ENCODE peak calls at places on chromosomes 5 and 9, in ten cellular contexts. N is breast epithelium, E is ovary, P is HepG2, A is heart left ventricle, S is GM12892, W is spleen, D is IMR-90, Q is lower leg skin, L is A549. G is an unnamed sample.

GRCh38 chr5:142874537-142874936 is 104.4 kb downstream of the ARHGAP26 start:
- DNase-seq in L (peak), E (peak), A (peak), D (no peak), S (no peak), W (peak), P (peak), N (peak), Q (peak), G (no peak)

GRCh38 chr9:77751341-77752091 is 103.4 kb upstream of the GNA14 start:
- DNase-seq in N (no peak), D (peak), Q (no peak), E (peak), P (peak), L (peak), W (no peak), S (no peak), A (no peak), G (peak)

GRCh38 chr9:89750117-89750551 is 145.3 kb downstream of the GADD45G start:
- DNase-seq in E (peak), L (no peak), P (no peak), Q (no peak), A (peak), D (no peak), W (peak), S (no peak), N (no peak), G (no peak)

GRCh38 chr9:20811872-20812271 is 127.8 kb downstream of the FOCAD start:
- DNase-seq in S (no peak), E (no peak), A (no peak), N (no peak), L (peak), Q (no peak), P (no peak), D (peak), W (no peak), G (no peak)

GRCh38 chr9:96299823-96300222 is 2.2 kb downstream of the HSD17B3 start:
- DNase-seq in D (peak), N (no peak), L (no peak), Q (no peak), S (no peak), E (no peak), A (no peak), W (no peak), P (no peak), G (no peak)

GRCh38 chr5:160071521-160072299 is 47.5 kb downstream of the PWWP2A start:
- DNase-seq in E (peak), S (no peak), D (no peak), N (no peak), W (no peak), P (no peak), L (no peak), Q (no peak), A (peak), G (no peak)

GRCh38 chr5:150163547-150164059 is 3.0 kb upstream of the CDX1 start:
- DNase-seq in A (peak), D (no peak), S (no peak), Q (peak), N (no peak), L (no peak), E (peak), W (no peak), P (no peak), G (no peak)

GRCh38 chr9:87685871-87686519 is 39.9 kb upstream of the CTSL start:
- DNase-seq in Q (peak), W (no peak), N (no peak), P (no peak), L (no peak), S (no peak), A (peak), E (no peak), D (peak), G (peak)

GRCh38 chr5:154967419-154968024 is 26.6 kb downstream of the MRPL22 start:
- DNase-seq in Q (no peak), E (no peak), S (no peak), P (no peak), D (peak), W (no peak), L (peak), A (no peak), N (no peak), G (peak)

GRCh38 chr5:159403906-159404641 is 73.8 kb upstream of the IL12B start:
- DNase-seq in D (no peak), Q (no peak), N (no peak), A (no peak), P (no peak), L (no peak), E (no peak), S (no peak), W (no peak), G (no peak)

DNA sequence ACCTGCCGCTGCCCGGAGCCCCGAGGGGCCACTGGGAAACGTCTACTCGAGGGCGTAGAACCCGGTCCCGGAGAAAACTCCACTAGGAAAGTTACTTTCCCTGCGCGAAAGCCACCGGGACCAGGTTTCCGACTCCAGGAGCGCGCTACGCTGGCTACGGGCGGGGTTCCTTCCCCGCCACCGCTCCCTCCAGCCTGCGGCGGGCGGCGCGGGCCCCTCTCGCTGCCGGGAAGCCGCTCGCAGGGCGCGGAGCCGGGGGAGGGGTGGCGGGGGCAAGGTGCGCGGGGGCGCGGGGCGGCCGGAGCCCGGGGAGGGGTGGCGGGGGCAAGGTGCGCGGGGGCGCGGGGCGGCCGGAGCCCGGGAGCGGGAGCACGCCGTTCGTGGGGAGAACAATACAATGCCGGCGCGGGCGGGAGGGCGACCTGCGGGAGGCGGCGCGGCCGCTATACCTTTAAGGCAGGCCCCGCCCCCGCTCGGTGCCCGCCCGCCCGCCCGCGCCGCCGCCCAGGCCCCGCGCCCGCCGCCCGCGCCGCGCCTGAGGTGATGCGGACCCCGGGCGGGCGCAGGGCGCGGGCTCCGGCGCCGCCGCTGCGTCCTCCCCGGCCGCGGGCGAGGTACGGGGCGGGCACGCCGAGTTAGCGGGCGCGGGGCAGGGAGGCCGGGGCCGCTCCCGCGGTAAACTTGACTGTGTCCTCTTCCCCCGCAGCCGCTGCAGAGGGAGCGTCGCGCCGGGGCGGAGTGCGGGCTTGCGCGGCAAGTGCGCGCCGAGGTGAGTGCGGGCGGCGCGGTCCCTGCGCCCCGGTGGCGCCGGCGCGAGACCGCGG is 278.2 kb downstream of the AOPEP start:
- DNase-seq in W (peak), A (peak), S (peak), N (no peak), Q (no peak), P (peak), L (peak), E (peak), D (no peak), G (peak)
- TF ChIP-seq POLR2A in W (no peak), A (peak), S (no peak), N (no peak), Q (no peak), P (peak), L (peak), E (peak), D (no peak), G (no peak)

GRCh38 chr9:72362680-72363139 is 2.3 kb downstream of the ZFAND5 start:
- DNase-seq in A (peak), S (peak), Q (peak), P (peak), N (no peak), E (peak), W (peak), D (peak), L (peak), G (peak)
- TF ChIP-seq POLR2A in A (peak), S (no peak), Q (no peak), P (peak), N (peak), E (peak), W (no peak), D (no peak), L (no peak), G (peak)

GRCh38 chr5:132873119-132873929 is at the start of gene LEAP2:
- DNase-seq in W (no peak), D (peak), P (peak), L (peak), E (no peak), Q (no peak), S (no peak), N (no peak), A (no peak), G (peak)
- TF ChIP-seq POLR2A in W (no peak), D (no peak), P (peak), L (no peak), E (no peak), Q (no peak), S (peak), N (no peak), A (no peak), G (no peak)

DNA sequence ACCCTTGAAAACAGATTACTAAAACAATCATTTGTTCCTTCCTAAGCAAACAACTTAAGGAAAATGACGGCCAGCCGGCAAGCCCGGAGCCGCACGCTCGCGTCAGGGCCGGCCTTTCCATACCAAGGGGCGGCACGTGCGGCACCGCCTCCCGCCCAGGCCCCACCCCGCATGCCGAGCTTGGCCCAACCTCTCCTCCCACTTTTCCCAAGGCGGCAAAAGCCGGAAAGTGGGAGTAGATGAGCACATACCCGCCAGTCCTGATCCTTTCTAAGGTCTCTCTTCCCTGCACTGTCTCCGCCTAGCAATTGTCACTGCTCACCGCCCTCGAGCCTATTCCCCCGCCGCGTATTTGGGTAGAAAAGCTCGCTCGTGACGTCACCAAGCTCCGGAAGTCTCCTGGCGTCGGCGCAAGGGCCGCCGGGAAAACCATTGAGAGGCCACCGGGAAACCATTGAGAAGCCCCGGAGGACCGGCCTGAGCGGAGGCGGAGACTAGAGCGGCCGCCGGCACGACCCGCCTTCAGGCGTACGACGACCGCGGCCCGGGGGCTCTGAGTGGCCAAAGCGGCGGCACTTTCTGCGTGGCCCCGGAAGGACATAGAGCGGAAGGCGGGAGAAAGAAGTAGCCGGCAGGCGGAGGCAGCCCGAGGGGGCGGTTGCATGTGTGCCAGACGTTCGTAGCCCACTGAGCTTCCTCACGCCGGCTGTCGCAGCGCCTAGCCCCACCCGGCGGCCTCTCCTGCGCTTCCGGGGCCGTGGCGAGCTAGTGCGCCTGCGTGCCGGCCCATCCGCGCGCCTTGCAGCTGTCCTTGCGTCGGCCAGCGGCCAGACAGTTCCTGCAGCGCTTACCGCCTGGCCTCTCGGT is at the start of the genes NCBP1 and TSTD2:
- DNase-seq in W (peak), D (peak), P (peak), S (peak), E (peak), L (peak), N (peak), Q (peak), A (peak), G (peak)
- TF ChIP-seq POLR2A in W (peak), D (peak), P (peak), S (peak), E (peak), L (peak), N (peak), Q (no peak), A (peak), G (peak)

GRCh38 chr5:171415115-171415730 is 4.2 kb upstream of the FGF18 start:
- DNase-seq in W (no peak), N (no peak), P (no peak), S (no peak), E (no peak), D (peak), A (no peak), L (no peak), Q (peak), G (no peak)

GRCh38 chr5:171418982-171419662 is at the start of gene FGF18:
- DNase-seq in D (peak), E (no peak), A (peak), L (peak), N (no peak), S (peak), W (peak), P (peak), Q (peak), G (peak)

GRCh38 chr5:171413153-171413910 is 6.1 kb upstream of the FGF18 start:
- DNase-seq in P (no peak), L (no peak), D (no peak), W (no peak), S (no peak), A (no peak), E (no peak), Q (no peak), N (no peak), G (no peak)

GRCh38 chr5:171418316-171418981 is 998 bp upstream of the FGF18 start:
- DNase-seq in S (peak), A (peak), N (peak), L (peak), E (peak), D (peak), P (peak), W (peak), Q (peak), G (peak)

GRCh38 chr5:171416160-171417049 is 3.0 kb upstream of the FGF18 start:
- DNase-seq in N (no peak), A (no peak), P (no peak), L (no peak), W (no peak), Q (peak), S (no peak), E (no peak), D (no peak), G (no peak)
- TF ChIP-seq POLR2A in N (no peak), A (no peak), P (peak), L (no peak), W (no peak), Q (no peak), S (no peak), E (no peak), D (no peak), G (no peak)